ENCODE peak calls at places on chromosomes 4 and X, in four cellular contexts. D is GOT3, Y is MV-4-11, M is mucosa of gallbladder. V is an unnamed sample.

GRCh38 chr4:16824278-16824806 is 74.1 kb downstream of the LDB2 start:
- DNase-seq in D (no peak), M (no peak), Y (no peak), V (no peak)

GRCh38 chr4:2095236-2096072 is 36.3 kb downstream of the NAT8L start:
- DNase-seq in Y (no peak), M (no peak), D (no peak), V (no peak)

GRCh38 chr4:15755321-15755750 is 22.8 kb upstream of the CD38 start:
- DNase-seq in D (no peak), Y (peak), M (no peak), V (no peak)

GRCh38 chrX:15816886-15817285 is 26.6 kb downstream of the ZRSR2 start:
- DNase-seq in Y (peak), M (no peak), D (no peak), V (no peak)

GRCh38 chrX:140360284-140360683 is 144.6 kb downstream of the SOX3 start:
- DNase-seq in M (no peak), D (no peak), Y (no peak), V (no peak)

GRCh38 chr4:73589887-73590801 is 30.1 kb downstream of the RASSF6 start:
- DNase-seq in D (no peak), M (no peak), Y (peak), V (no peak)

GRCh38 chrX:150051096-150051495 is 112.8 kb upstream of the EOLA2 start:
- DNase-seq in Y (no peak), M (no peak), D (no peak), V (no peak)

GRCh38 chrX:48493890-48494364 is 14.9 kb upstream of the PORCN start:
- DNase-seq in Y (peak), M (no peak), D (no peak), V (no peak)

GRCh38 chrX:45718676-45719075 is 518.0 kb upstream of the DIPK2B start:
- DNase-seq in M (no peak), D (no peak), Y (no peak), V (no peak)

V was measured in GM04504.